ENCODE peak calls at places on chromosomes 5 and 9, in four cellular contexts. One of them, this sample, is unnamed.

GRCh38 chr5:178381921-178382688 is 149.5 kb upstream of the PHYKPL start:
- DNase-seq in activated T-cell treated with anti-CD3 and anti-CD28 coated beads, Interleukin-2, amount 50 U/mL, for 4 hours: no peak
- DNase-seq in neural crest cell: no peak
- DNase-seq in stimulated activated CD4-positive, alpha-beta T cell treated with anti-CD3 and anti-CD28 coated beads, Interleukin-12 subunit alpha, Interleukin-12 subunit beta, amount 100 ng/mL, for 4 hours: no peak
- DNase-seq in this sample: no peak

GRCh38 chr5:147893820-147894219 is 12.5 kb downstream of the C5orf46 start:
- DNase-seq in neural crest cell: no peak
- DNase-seq in stimulated activated CD4-positive, alpha-beta T cell treated with anti-CD3 and anti-CD28 coated beads, Interleukin-12 subunit alpha, Interleukin-12 subunit beta, amount 100 ng/mL, for 4 hours: no peak
- DNase-seq in activated T-cell treated with anti-CD3 and anti-CD28 coated beads, Interleukin-2, amount 50 U/mL, for 4 hours: no peak
- DNase-seq in this sample: no peak

GRCh38 chr9:130627896-130628792 is 36.2 kb upstream of the PRDM12 start:
- DNase-seq in neural crest cell: peak
- DNase-seq in stimulated activated CD4-positive, alpha-beta T cell treated with anti-CD3 and anti-CD28 coated beads, Interleukin-12 subunit alpha, Interleukin-12 subunit beta, amount 100 ng/mL, for 4 hours: no peak
- DNase-seq in activated T-cell treated with anti-CD3 and anti-CD28 coated beads, Interleukin-2, amount 50 U/mL, for 4 hours: no peak
- DNase-seq in this sample: no peak

GRCh38 chr9:127187231-127187956 is 65.0 kb upstream of the ANGPTL2 start:
- DNase-seq in neural crest cell: no peak
- DNase-seq in activated T-cell treated with anti-CD3 and anti-CD28 coated beads, Interleukin-2, amount 50 U/mL, for 4 hours: no peak
- DNase-seq in stimulated activated CD4-positive, alpha-beta T cell treated with anti-CD3 and anti-CD28 coated beads, Interleukin-12 subunit alpha, Interleukin-12 subunit beta, amount 100 ng/mL, for 4 hours: no peak
- DNase-seq in this sample: no peak

GRCh38 chr5:126301056-126301455 is 122.2 kb upstream of the GRAMD2B start:
- DNase-seq in neural crest cell: no peak
- DNase-seq in stimulated activated CD4-positive, alpha-beta T cell treated with anti-CD3 and anti-CD28 coated beads, Interleukin-12 subunit alpha, Interleukin-12 subunit beta, amount 100 ng/mL, for 4 hours: no peak
- DNase-seq in activated T-cell treated with anti-CD3 and anti-CD28 coated beads, Interleukin-2, amount 50 U/mL, for 4 hours: no peak
- DNase-seq in this sample: no peak

GRCh38 chr9:91178281-91179236 is 183.2 kb downstream of the AUH start:
- DNase-seq in neural crest cell: no peak
- DNase-seq in stimulated activated CD4-positive, alpha-beta T cell treated with anti-CD3 and anti-CD28 coated beads, Interleukin-12 subunit alpha, Interleukin-12 subunit beta, amount 100 ng/mL, for 4 hours: no peak
- DNase-seq in activated T-cell treated with anti-CD3 and anti-CD28 coated beads, Interleukin-2, amount 50 U/mL, for 4 hours: no peak
- DNase-seq in this sample: no peak

GRCh38 chr5:51411917-51412316 is 28.7 kb downstream of the ISL1 start:
- DNase-seq in stimulated activated CD4-positive, alpha-beta T cell treated with anti-CD3 and anti-CD28 coated beads, Interleukin-12 subunit alpha, Interleukin-12 subunit beta, amount 100 ng/mL, for 4 hours: no peak
- DNase-seq in activated T-cell treated with anti-CD3 and anti-CD28 coated beads, Interleukin-2, amount 50 U/mL, for 4 hours: no peak
- DNase-seq in neural crest cell: no peak
- DNase-seq in this sample: no peak

GRCh38 chr9:117464941-117465616 is 50.2 kb upstream of the ASTN2 start:
- DNase-seq in activated T-cell treated with anti-CD3 and anti-CD28 coated beads, Interleukin-2, amount 50 U/mL, for 4 hours: no peak
- DNase-seq in stimulated activated CD4-positive, alpha-beta T cell treated with anti-CD3 and anti-CD28 coated beads, Interleukin-12 subunit alpha, Interleukin-12 subunit beta, amount 100 ng/mL, for 4 hours: no peak
- DNase-seq in neural crest cell: no peak
- DNase-seq in this sample: no peak

GRCh38 chr5:60668715-60669304 is 31.2 kb downstream of the DEPDC1B start:
- DNase-seq in stimulated activated CD4-positive, alpha-beta T cell treated with anti-CD3 and anti-CD28 coated beads, Interleukin-12 subunit alpha, Interleukin-12 subunit beta, amount 100 ng/mL, for 4 hours: no peak
- DNase-seq in activated T-cell treated with anti-CD3 and anti-CD28 coated beads, Interleukin-2, amount 50 U/mL, for 4 hours: no peak
- DNase-seq in neural crest cell: no peak
- DNase-seq in this sample: no peak

GRCh38 chr9:37486616-37487544 is 1.1 kb downstream of the POLR1E start:
- DNase-seq in stimulated activated CD4-positive, alpha-beta T cell treated with anti-CD3 and anti-CD28 coated beads, Interleukin-12 subunit alpha, Interleukin-12 subunit beta, amount 100 ng/mL, for 4 hours: no peak
- DNase-seq in neural crest cell: no peak
- DNase-seq in activated T-cell treated with anti-CD3 and anti-CD28 coated beads, Interleukin-2, amount 50 U/mL, for 4 hours: no peak
- DNase-seq in this sample: peak

GRCh38 chr5:180646289-180646962 is 3.0 kb downstream of the FLT4 start:
- DNase-seq in stimulated activated CD4-positive, alpha-beta T cell treated with anti-CD3 and anti-CD28 coated beads, Interleukin-12 subunit alpha, Interleukin-12 subunit beta, amount 100 ng/mL, for 4 hours: no peak
- DNase-seq in neural crest cell: no peak
- DNase-seq in activated T-cell treated with anti-CD3 and anti-CD28 coated beads, Interleukin-2, amount 50 U/mL, for 4 hours: no peak
- DNase-seq in this sample: no peak

GRCh38 chr5:5340206-5340729 is 82.2 kb upstream of the ICE1 start:
- DNase-seq in stimulated activated CD4-positive, alpha-beta T cell treated with anti-CD3 and anti-CD28 coated beads, Interleukin-12 subunit alpha, Interleukin-12 subunit beta, amount 100 ng/mL, for 4 hours: no peak
- DNase-seq in neural crest cell: peak
- DNase-seq in activated T-cell treated with anti-CD3 and anti-CD28 coated beads, Interleukin-2, amount 50 U/mL, for 4 hours: no peak
- DNase-seq in this sample: no peak

GRCh38 chr5:23147625-23148024 is 294.5 kb upstream of the CDH12 start:
- DNase-seq in stimulated activated CD4-positive, alpha-beta T cell treated with anti-CD3 and anti-CD28 coated beads, Interleukin-12 subunit alpha, Interleukin-12 subunit beta, amount 100 ng/mL, for 4 hours: no peak
- DNase-seq in neural crest cell: no peak
- DNase-seq in activated T-cell treated with anti-CD3 and anti-CD28 coated beads, Interleukin-2, amount 50 U/mL, for 4 hours: no peak
- DNase-seq in this sample: no peak

GRCh38 chr5:151799407-151799806 is 27.7 kb downstream of the G3BP1 start:
- DNase-seq in neural crest cell: no peak
- DNase-seq in activated T-cell treated with anti-CD3 and anti-CD28 coated beads, Interleukin-2, amount 50 U/mL, for 4 hours: no peak
- DNase-seq in stimulated activated CD4-positive, alpha-beta T cell treated with anti-CD3 and anti-CD28 coated beads, Interleukin-12 subunit alpha, Interleukin-12 subunit beta, amount 100 ng/mL, for 4 hours: no peak
- DNase-seq in this sample: no peak

GRCh38 chr9:21558627-21559401 is 76.7 kb upstream of the IFNE start:
- DNase-seq in activated T-cell treated with anti-CD3 and anti-CD28 coated beads, Interleukin-2, amount 50 U/mL, for 4 hours: no peak
- DNase-seq in neural crest cell: no peak
- DNase-seq in stimulated activated CD4-positive, alpha-beta T cell treated with anti-CD3 and anti-CD28 coated beads, Interleukin-12 subunit alpha, Interleukin-12 subunit beta, amount 100 ng/mL, for 4 hours: peak
- DNase-seq in this sample: peak

GRCh38 chr5:74622122-74622521 is 18.4 kb downstream of the ENC1 start:
- DNase-seq in stimulated activated CD4-positive, alpha-beta T cell treated with anti-CD3 and anti-CD28 coated beads, Interleukin-12 subunit alpha, Interleukin-12 subunit beta, amount 100 ng/mL, for 4 hours: no peak
- DNase-seq in activated T-cell treated with anti-CD3 and anti-CD28 coated beads, Interleukin-2, amount 50 U/mL, for 4 hours: no peak
- DNase-seq in neural crest cell: no peak
- DNase-seq in this sample: peak

GRCh38 chr9:122120672-122121071 is 27.6 kb upstream of the TTLL11 start:
- DNase-seq in neural crest cell: no peak
- DNase-seq in stimulated activated CD4-positive, alpha-beta T cell treated with anti-CD3 and anti-CD28 coated beads, Interleukin-12 subunit alpha, Interleukin-12 subunit beta, amount 100 ng/mL, for 4 hours: no peak
- DNase-seq in activated T-cell treated with anti-CD3 and anti-CD28 coated beads, Interleukin-2, amount 50 U/mL, for 4 hours: no peak
- DNase-seq in this sample: no peak

GRCh38 chr9:74096420-74096819 is 400.7 kb upstream of the RORB start:
- DNase-seq in neural crest cell: no peak
- DNase-seq in stimulated activated CD4-positive, alpha-beta T cell treated with anti-CD3 and anti-CD28 coated beads, Interleukin-12 subunit alpha, Interleukin-12 subunit beta, amount 100 ng/mL, for 4 hours: no peak
- DNase-seq in activated T-cell treated with anti-CD3 and anti-CD28 coated beads, Interleukin-2, amount 50 U/mL, for 4 hours: no peak
- DNase-seq in this sample: no peak

GRCh38 chr5:50292735-50293394 is 148.2 kb downstream of the EMB start:
- DNase-seq in activated T-cell treated with anti-CD3 and anti-CD28 coated beads, Interleukin-2, amount 50 U/mL, for 4 hours: no peak
- DNase-seq in neural crest cell: no peak
- DNase-seq in stimulated activated CD4-positive, alpha-beta T cell treated with anti-CD3 and anti-CD28 coated beads, Interleukin-12 subunit alpha, Interleukin-12 subunit beta, amount 100 ng/mL, for 4 hours: no peak
- DNase-seq in this sample: no peak

GRCh38 chr5:109823597-109823996 is 133.9 kb downstream of the MAN2A1 start:
- DNase-seq in activated T-cell treated with anti-CD3 and anti-CD28 coated beads, Interleukin-2, amount 50 U/mL, for 4 hours: no peak
- DNase-seq in neural crest cell: no peak
- DNase-seq in stimulated activated CD4-positive, alpha-beta T cell treated with anti-CD3 and anti-CD28 coated beads, Interleukin-12 subunit alpha, Interleukin-12 subunit beta, amount 100 ng/mL, for 4 hours: no peak
- DNase-seq in this sample: no peak

GRCh38 chr5:53463909-53464621 is 16.4 kb upstream of the FST start:
- DNase-seq in neural crest cell: no peak
- DNase-seq in activated T-cell treated with anti-CD3 and anti-CD28 coated beads, Interleukin-2, amount 50 U/mL, for 4 hours: no peak
- DNase-seq in stimulated activated CD4-positive, alpha-beta T cell treated with anti-CD3 and anti-CD28 coated beads, Interleukin-12 subunit alpha, Interleukin-12 subunit beta, amount 100 ng/mL, for 4 hours: no peak
- DNase-seq in this sample: no peak

This sample was measured in stimulated activated naive CD4-positive, alpha-beta T cell treated with Interleukin-2 at 50 U/mL for 16 hours.